ENCODE peak calls at places on chromosome 5, in four cellular contexts. T is fibroblast of lung, S is iPS-NIHi11, A is GM23338. Q is an unnamed sample.

GRCh38 chr5:58773744-58774441 is 191.0 kb downstream of the RAB3C start:
- DNase-seq in S (no peak), A (no peak), T (no peak), Q (no peak)

GRCh38 chr5:51386916-51387853 is 3.9 kb downstream of the ISL1 start:
- DNase-seq in A (peak), T (no peak), S (no peak), Q (peak)

GRCh38 chr5:2205185-2205585 is 322.5 kb upstream of the IRX4 start:
- DNase-seq in T (no peak), S (no peak), A (no peak), Q (no peak)

GRCh38 chr5:56207537-56207936 is 25.6 kb downstream of the ANKRD55 start:
- DNase-seq in T (no peak), S (no peak), A (no peak), Q (peak)

GRCh38 chr5:172733179-172733973 is 37.6 kb downstream of the DUSP1 start:
- DNase-seq in T (peak), S (no peak), A (peak), Q (peak)

GRCh38 chr5:6714221-6715041 is 1.2 kb downstream of the TENT4A start:
- DNase-seq in T (peak), S (peak), A (peak), Q (no peak)

GRCh38 chr5:140329739-140330481 is 16.5 kb downstream of the HBEGF start:
- DNase-seq in S (no peak), A (peak), T (no peak), Q (no peak)

GRCh38 chr5:89037090-89037489 is 154.1 kb upstream of the MEF2C start:
- DNase-seq in T (peak), A (peak), S (no peak), Q (peak)

Q was measured in epithelial cell of esophagus.